ENCODE peak calls at places on chromosome 19, in six cellular contexts. J, Y, A, T, W and B are unnamed samples.

GRCh38 chr19:31586282-31586681 is 237.0 kb upstream of the TSHZ3 start:
- DNase-seq in J (no peak), Y (no peak), A (no peak), T (no peak), W (no peak), B (no peak)

GRCh38 chr19:40465025-40465780 is at the start of gene BLVRB:
- DNase-seq in J (no peak), Y (no peak), A (peak; percentile 85), T (no peak), W (peak; percentile 83), B (peak; percentile 48)

GRCh38 chr19:34253711-34254551 is 423 bp upstream of the GARRE1 start:
- DNase-seq in J (peak; percentile 97), Y (peak; percentile 93), A (peak; percentile 35), T (peak; percentile 92), W (no peak), B (no peak)

GRCh38 chr19:47310819-47311218 is 1.2 kb downstream of the C5AR1 start:
- DNase-seq in J (no peak), Y (no peak), A (peak; percentile 43), T (peak; percentile 74), W (no peak), B (no peak)

GRCh38 chr19:7540761-7541480 is 5.4 kb downstream of the PNPLA6 start:
- DNase-seq in J (peak; percentile 42), Y (peak; percentile 54), A (peak; percentile 63), T (peak; percentile 48), W (peak; percentile 27), B (no peak)

GRCh38 chr19:41709951-41710645 is 1.7 kb downstream of the CEACAM5 start:
- DNase-seq in J (no peak), Y (no peak), A (no peak), T (no peak), W (no peak), B (no peak)

GRCh38 chr19:45019187-45019586 is 17.9 kb downstream of the RELB start:
- DNase-seq in J (no peak), Y (no peak), A (no peak), T (no peak), W (no peak), B (no peak)

GRCh38 chr19:41746593-41747227 is 8.6 kb upstream of the CEACAM6 start:
- DNase-seq in J (peak; percentile 31), Y (no peak), A (peak; percentile 57), T (no peak), W (peak; percentile 59), B (peak; percentile 2)

GRCh38 chr19:42311612-42312160 is 1.4 kb upstream of the TMEM145 start:
- DNase-seq in J (peak; percentile 45), Y (no peak), A (no peak), T (no peak), W (no peak), B (no peak)

GRCh38 chr19:7421941-7422744 is 66.7 kb downstream of the PEX11G start:
- DNase-seq in J (no peak), Y (no peak), A (no peak), T (no peak), W (no peak), B (no peak)

GRCh38 chr19:6023085-6023682 is 45.2 kb upstream of the RANBP3 start:
- DNase-seq in J (no peak), Y (no peak), A (peak; percentile 68), T (peak; percentile 49), W (peak; percentile 58), B (no peak)

GRCh38 chr19:51547397-51548212 is 16.1 kb upstream of the SIGLEC6 start:
- DNase-seq in J (no peak), Y (no peak), A (no peak), T (no peak), W (peak; percentile 47), B (no peak)

GRCh38 chr19:14081797-14082674 is 3.5 kb downstream of the C19orf67 start:
- DNase-seq in J (peak; percentile 34), Y (no peak), A (peak; percentile 30), T (peak; percentile 70), W (no peak), B (no peak)

GRCh38 chr19:14073925-14074838 is 1.6 kb downstream of the MISP3 start:
- DNase-seq in J (no peak), Y (peak; percentile 15), A (no peak), T (no peak), W (no peak), B (no peak)

GRCh38 chr19:14082675-14082960 is 3.0 kb downstream of the C19orf67 start:
- DNase-seq in J (no peak), Y (no peak), A (no peak), T (no peak), W (no peak), B (no peak)

GRCh38 chr19:14080887-14081796 is 4.4 kb downstream of the C19orf67 start:
- DNase-seq in J (peak; percentile 99), Y (peak; percentile 99), A (peak; percentile 100), T (peak; percentile 99), W (peak; percentile 100), B (peak; percentile 95)

DNA sequence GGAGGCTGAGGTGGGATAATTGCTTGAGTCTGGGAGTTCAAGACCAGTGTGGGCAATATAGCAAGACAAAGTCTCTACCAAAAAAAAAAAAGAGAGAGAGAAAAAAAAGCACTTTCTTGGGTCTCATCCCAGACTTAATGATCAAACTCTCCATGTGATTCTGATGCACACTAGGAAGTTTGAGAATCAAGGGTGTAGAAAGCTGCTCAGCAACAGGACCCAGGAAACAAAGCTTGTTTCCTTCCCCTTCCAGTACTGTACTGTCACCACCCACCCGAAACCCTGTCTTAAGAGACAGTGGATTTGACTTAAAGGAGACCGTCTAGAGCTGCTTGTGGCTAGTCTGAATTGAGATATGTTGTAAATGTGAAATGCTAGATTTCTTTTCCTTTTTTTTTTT is 5.8 kb downstream of the MISP3 start:
- DNase-seq in J (no peak), Y (no peak), A (peak; percentile 56), T (no peak), W (peak; percentile 29), B (no peak)
- H3K4me3 ChIP-seq in J (no peak overlapping the region), Y (no peak overlapping the region), A (no peak overlapping the region), T (no peak overlapping the region), W (no peak overlapping the region), B (no peak overlapping the region)

DNA sequence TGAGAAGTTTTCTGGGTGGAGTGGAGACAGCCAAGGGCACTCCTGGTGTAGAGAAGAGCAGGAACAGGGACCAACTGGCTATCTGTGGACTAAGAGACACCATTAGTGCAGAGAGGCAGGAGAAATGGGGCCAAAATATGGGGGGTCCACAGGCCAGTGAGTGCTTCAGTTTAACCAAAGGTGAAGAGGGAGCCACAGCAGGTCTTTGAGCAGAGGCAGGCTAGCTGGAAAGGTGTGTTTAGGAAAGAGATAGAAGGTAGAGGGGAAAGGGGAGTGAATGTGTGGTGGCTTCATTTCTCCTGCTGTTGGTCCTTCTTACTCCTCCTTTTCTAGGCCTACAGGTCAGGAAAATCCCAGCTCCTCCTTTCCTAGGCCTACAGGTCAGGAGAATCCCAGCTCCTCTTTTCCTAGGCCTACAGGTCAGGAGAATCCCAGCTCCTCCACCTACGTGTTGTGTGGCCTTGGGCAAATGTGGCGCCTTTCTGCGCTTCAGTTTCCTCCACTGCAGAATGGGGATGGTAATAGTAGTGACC is 1.5 kb downstream of the TMEM238 start:
- DNase-seq in J (no peak), Y (no peak), A (no peak), T (no peak), W (no peak), B (no peak)
- H3K4me3 ChIP-seq in J (no peak overlapping the region), Y (no peak overlapping the region), A (no peak overlapping the region), T (no peak overlapping the region), W (no peak overlapping the region), B (no peak overlapping the region)

GRCh38 chr19:49890349-49891311 is 6.1 kb downstream of the IL4I1 start:
- DNase-seq in J (peak; percentile 82), Y (peak; percentile 64), A (no peak), T (no peak), W (no peak), B (no peak)
- H3K4me3 ChIP-seq in J (peak overlapping the region; percentile 30), Y (peak overlapping the region; percentile 13), A (no peak overlapping the region), T (no peak overlapping the region), W (no peak overlapping the region), B (peak overlapping the region; percentile 29)

GRCh38 chr19:50203281-50204080 is at the start of gene MYH14:
- DNase-seq in J (peak; percentile 97), Y (peak; percentile 98), A (peak; percentile 34), T (peak; percentile 88), W (peak; percentile 30), B (no peak)
- H3K4me3 ChIP-seq in J (peak within 1 kb of the TSS; percentile 54), Y (peak within 1 kb of the TSS; percentile 46), A (no peak within 1 kb of the TSS), T (peak within 1 kb of the TSS; percentile 36), W (no peak within 1 kb of the TSS), B (no peak within 1 kb of the TSS)

GRCh38 chr19:38853214-38853613 is 3.4 kb upstream of the HNRNPL start:
- DNase-seq in J (no peak), Y (no peak), A (no peak), T (no peak), W (no peak), B (no peak)
- H3K4me3 ChIP-seq in J (peak overlapping the region; percentile 98), Y (peak overlapping the region; percentile 95), A (no peak overlapping the region), T (no peak overlapping the region), W (no peak overlapping the region), B (peak overlapping the region; percentile 78)

GRCh38 chr19:49632576-49632975 is 7.4 kb downstream of the RRAS start:
- DNase-seq in J (no peak), Y (no peak), A (no peak), T (no peak), W (no peak), B (no peak)

GRCh38 chr19:49635530-49636229 is 4.3 kb downstream of the RRAS start:
- DNase-seq in J (no peak), Y (no peak), A (peak; percentile 20), T (no peak), W (peak; percentile 29), B (no peak)

GRCh38 chr19:49629659-49630058 is 10.3 kb downstream of the RRAS start:
- DNase-seq in J (no peak), Y (no peak), A (no peak), T (no peak), W (no peak), B (no peak)

GRCh38 chr19:49631279-49631588 is 8.7 kb downstream of the RRAS start:
- DNase-seq in J (no peak), Y (no peak), A (no peak), T (no peak), W (peak; percentile 25), B (no peak)

DNA sequence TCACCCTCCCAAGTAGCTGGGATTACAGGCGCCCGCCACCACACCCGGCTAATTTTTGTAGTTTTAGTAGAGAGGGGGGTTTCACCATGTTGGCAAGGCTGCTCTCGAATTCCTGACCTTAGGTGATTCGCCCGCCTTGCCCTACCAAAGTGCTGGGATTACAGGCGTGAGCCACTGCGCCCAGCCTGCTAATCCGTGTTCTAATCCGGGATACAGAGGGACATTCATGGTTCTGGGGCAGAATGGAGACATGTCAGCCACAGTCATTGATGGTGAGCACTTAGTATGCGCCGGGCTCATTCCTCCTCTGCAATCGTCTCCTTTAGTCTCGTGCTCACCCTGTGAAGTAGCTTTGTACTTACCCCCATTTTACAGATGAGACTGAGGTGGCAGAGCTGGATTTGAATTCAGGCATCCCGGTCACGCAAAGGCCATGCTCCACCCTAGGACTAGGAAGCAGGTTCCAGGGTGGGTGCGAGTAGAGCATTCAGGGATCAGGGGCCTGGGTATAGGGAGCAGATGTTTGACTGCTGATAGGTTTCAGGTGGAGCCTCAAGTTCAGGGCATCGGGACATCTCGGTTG is 8.2 kb downstream of the RRAS start:
- DNase-seq in J (no peak), Y (no peak), A (no peak), T (no peak), W (no peak), B (no peak)
- H3K4me3 ChIP-seq in J (no peak overlapping the region), Y (no peak overlapping the region), A (no peak overlapping the region), T (no peak overlapping the region), W (no peak overlapping the region), B (no peak overlapping the region)

DNA sequence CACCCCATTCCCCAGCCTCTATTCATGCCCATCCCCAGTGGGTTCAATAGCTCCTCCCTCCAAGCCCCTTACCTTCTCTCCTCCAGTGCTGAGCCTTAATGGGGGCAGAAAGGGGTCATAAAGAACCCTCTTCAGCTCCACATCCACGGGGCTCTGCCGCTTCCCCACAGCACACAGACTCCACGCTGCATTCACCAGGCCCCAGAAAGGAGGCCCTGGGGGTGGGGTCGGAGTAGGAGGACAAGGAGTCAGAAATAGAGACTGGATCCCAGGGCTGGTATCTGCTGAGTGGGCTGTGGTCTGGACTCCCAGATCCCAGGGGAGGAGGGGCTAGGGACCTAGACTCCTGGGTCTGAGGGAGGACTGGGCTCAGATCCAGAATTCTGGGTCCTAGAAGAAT is 1.6 kb downstream of the CA11 start:
- DNase-seq in J (no peak), Y (no peak), A (no peak), T (no peak), W (no peak), B (no peak)
- H3K4me3 ChIP-seq in J (peak overlapping the region; percentile 71), Y (no peak overlapping the region), A (no peak overlapping the region), T (no peak overlapping the region), W (no peak overlapping the region), B (no peak overlapping the region)